ENCODE peak calls at places on chromosome 17, in five cellular contexts. One of them, this sample, is unnamed.

GRCh38 chr17:35731239-35731931 is at the start of gene RASL10B:
- DNase-seq in HCT116: no peak
- DNase-seq in lower leg skin: peak; percentile 89
- DNase-seq in endodermal cell: peak; percentile 96
- DNase-seq in CD8-positive, alpha-beta T cell: no peak
- DNase-seq in this sample: no peak

GRCh38 chr17:53033297-53033696 is 789.4 kb upstream of the KIF2B start:
- DNase-seq in HCT116: no peak
- DNase-seq in endodermal cell: no peak
- DNase-seq in CD8-positive, alpha-beta T cell: no peak
- DNase-seq in lower leg skin: no peak
- DNase-seq in this sample: no peak

GRCh38 chr17:27319536-27320221 is 25.8 kb downstream of the WSB1 start:
- DNase-seq in lower leg skin: peak; percentile 92
- DNase-seq in HCT116: no peak
- DNase-seq in endodermal cell: no peak
- DNase-seq in CD8-positive, alpha-beta T cell: no peak
- DNase-seq in this sample: peak; percentile 86

GRCh38 chr17:67386965-67387551 is 10.0 kb downstream of the PITPNC1 start:
- DNase-seq in CD8-positive, alpha-beta T cell: no peak
- DNase-seq in lower leg skin: no peak
- DNase-seq in HCT116: peak; percentile 64
- DNase-seq in endodermal cell: peak; percentile 92
- DNase-seq in this sample: no peak

GRCh38 chr17:67474081-67474661 is 97.1 kb downstream of the PITPNC1 start:
- DNase-seq in endodermal cell: peak; percentile 59
- DNase-seq in HCT116: no peak
- DNase-seq in CD8-positive, alpha-beta T cell: no peak
- DNase-seq in lower leg skin: peak; percentile 85
- DNase-seq in this sample: no peak

GRCh38 chr17:67588326-67588725 is 129.4 kb upstream of the NOL11 start:
- DNase-seq in HCT116: no peak
- DNase-seq in CD8-positive, alpha-beta T cell: no peak
- DNase-seq in lower leg skin: peak; percentile 53
- DNase-seq in endodermal cell: peak; percentile 16
- DNase-seq in this sample: no peak

GRCh38 chr17:64622931-64623654 is 39.0 kb downstream of the SMURF2 start:
- DNase-seq in CD8-positive, alpha-beta T cell: no peak
- DNase-seq in HCT116: peak; percentile 80
- DNase-seq in lower leg skin: no peak
- DNase-seq in endodermal cell: no peak
- DNase-seq in this sample: no peak

GRCh38 chr17:65013613-65014391 is 42.7 kb downstream of the GNA13 start:
- DNase-seq in lower leg skin: no peak
- DNase-seq in endodermal cell: no peak
- DNase-seq in HCT116: peak; percentile 37
- DNase-seq in CD8-positive, alpha-beta T cell: peak; percentile 11
- DNase-seq in this sample: no peak

GRCh38 chr17:57612202-57613071 is 132.7 kb downstream of the CCDC182 start:
- DNase-seq in HCT116: no peak
- DNase-seq in lower leg skin: no peak
- DNase-seq in CD8-positive, alpha-beta T cell: no peak
- DNase-seq in endodermal cell: peak; percentile 91
- DNase-seq in this sample: no peak

DNA sequence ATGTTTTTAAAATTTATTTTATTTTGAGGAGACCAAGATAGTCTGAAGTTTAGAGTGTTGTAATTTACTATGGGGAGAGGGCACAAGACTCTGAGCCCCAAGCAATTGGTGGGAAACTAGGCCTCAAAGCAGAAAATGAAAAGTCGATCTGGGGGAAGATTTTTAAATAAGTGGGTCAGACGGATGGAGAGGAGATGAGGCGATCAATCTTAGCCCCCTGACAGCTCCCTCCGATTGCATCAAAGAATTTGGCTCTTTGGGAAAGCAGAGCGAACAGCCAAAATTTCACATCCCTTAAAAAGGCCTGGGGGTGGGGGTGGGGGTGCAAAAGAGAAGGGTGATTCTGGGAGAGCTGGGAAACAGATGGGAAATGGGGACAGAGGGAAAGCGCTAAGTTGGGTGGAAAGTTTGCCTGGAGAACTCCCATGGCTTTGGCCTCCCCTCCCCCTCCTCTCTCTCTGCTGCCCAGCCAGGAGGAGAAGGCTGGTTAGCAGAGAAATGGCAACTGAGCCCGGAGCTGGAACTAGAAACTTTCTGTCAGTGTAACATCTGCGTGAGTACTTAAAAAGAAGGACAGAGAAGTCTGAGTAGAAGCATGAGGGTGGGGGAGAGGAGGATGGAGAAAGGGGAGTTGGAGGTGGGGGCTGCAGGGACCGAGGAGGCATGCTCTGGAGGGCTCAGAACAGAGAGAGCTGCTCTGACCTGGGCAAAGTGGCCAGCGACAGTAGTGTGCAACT is 1.4 kb upstream of the HOXB2 start:
- DNase-seq in HCT116: no peak
- DNase-seq in CD8-positive, alpha-beta T cell: no peak
- DNase-seq in lower leg skin: no peak
- DNase-seq in endodermal cell: peak; percentile 86
- DNase-seq in this sample: no peak
- TF ChIP-seq CTCF in HCT116: no peak
- TF ChIP-seq CTCF in CD8-positive, alpha-beta T cell: no peak
- TF ChIP-seq CTCF in lower leg skin: no peak
- TF ChIP-seq CTCF in endodermal cell: no peak
- TF ChIP-seq CTCF in this sample: no peak

GRCh38 chr17:72624652-72625051 is 467.8 kb downstream of the SLC39A11 start:
- DNase-seq in endodermal cell: no peak
- DNase-seq in CD8-positive, alpha-beta T cell: no peak
- DNase-seq in HCT116: no peak
- DNase-seq in lower leg skin: no peak
- DNase-seq in this sample: no peak
- TF ChIP-seq CTCF in endodermal cell: no peak
- TF ChIP-seq CTCF in CD8-positive, alpha-beta T cell: no peak
- TF ChIP-seq CTCF in HCT116: no peak
- TF ChIP-seq CTCF in lower leg skin: no peak
- TF ChIP-seq CTCF in this sample: no peak

GRCh38 chr17:44409309-44410028 is 20.0 kb upstream of the ITGA2B start:
- DNase-seq in HCT116: no peak
- DNase-seq in lower leg skin: no peak
- DNase-seq in endodermal cell: no peak
- DNase-seq in CD8-positive, alpha-beta T cell: no peak
- DNase-seq in this sample: no peak
- TF ChIP-seq CTCF in HCT116: peak; percentile 27
- TF ChIP-seq CTCF in lower leg skin: no peak
- TF ChIP-seq CTCF in endodermal cell: peak; percentile 65
- TF ChIP-seq CTCF in CD8-positive, alpha-beta T cell: no peak
- TF ChIP-seq CTCF in this sample: no peak

GRCh38 chr17:50603340-50603739 is 31.3 kb upstream of the ABCC3 start:
- DNase-seq in CD8-positive, alpha-beta T cell: no peak
- DNase-seq in endodermal cell: peak; percentile 87
- DNase-seq in HCT116: no peak
- DNase-seq in lower leg skin: no peak
- DNase-seq in this sample: no peak
- TF ChIP-seq CTCF in CD8-positive, alpha-beta T cell: peak; percentile 17
- TF ChIP-seq CTCF in endodermal cell: peak; percentile 68
- TF ChIP-seq CTCF in HCT116: peak; percentile 54
- TF ChIP-seq CTCF in lower leg skin: no peak
- TF ChIP-seq CTCF in this sample: no peak

GRCh38 chr17:48830840-48831548 is at the start of gene CALCOCO2:
- DNase-seq in lower leg skin: peak; percentile 98
- DNase-seq in endodermal cell: peak; percentile 98
- DNase-seq in CD8-positive, alpha-beta T cell: peak; percentile 79
- DNase-seq in HCT116: peak; percentile 94
- DNase-seq in this sample: peak; percentile 75
- TF ChIP-seq CTCF in lower leg skin: no peak
- TF ChIP-seq CTCF in endodermal cell: peak; percentile 37
- TF ChIP-seq CTCF in CD8-positive, alpha-beta T cell: no peak
- TF ChIP-seq CTCF in HCT116: peak; percentile 9
- TF ChIP-seq CTCF in this sample: no peak

GRCh38 chr17:62650587-62650986 is 23.1 kb downstream of the MRC2 start:
- DNase-seq in CD8-positive, alpha-beta T cell: no peak
- DNase-seq in HCT116: no peak
- DNase-seq in endodermal cell: no peak
- DNase-seq in lower leg skin: no peak
- DNase-seq in this sample: no peak

GRCh38 chr17:62653831-62654829 is 26.7 kb downstream of the MRC2 start:
- DNase-seq in endodermal cell: peak; percentile 74
- DNase-seq in CD8-positive, alpha-beta T cell: no peak
- DNase-seq in lower leg skin: no peak
- DNase-seq in HCT116: no peak
- DNase-seq in this sample: no peak

GRCh38 chr17:62652251-62653001 is 25.0 kb downstream of the MRC2 start:
- DNase-seq in lower leg skin: no peak
- DNase-seq in endodermal cell: peak; percentile 88
- DNase-seq in CD8-positive, alpha-beta T cell: peak; percentile 7
- DNase-seq in HCT116: no peak
- DNase-seq in this sample: peak; percentile 25

GRCh38 chr17:62656446-62656845 is 29.0 kb downstream of the MRC2 start:
- DNase-seq in CD8-positive, alpha-beta T cell: no peak
- DNase-seq in endodermal cell: no peak
- DNase-seq in lower leg skin: no peak
- DNase-seq in HCT116: no peak
- DNase-seq in this sample: no peak

DNA sequence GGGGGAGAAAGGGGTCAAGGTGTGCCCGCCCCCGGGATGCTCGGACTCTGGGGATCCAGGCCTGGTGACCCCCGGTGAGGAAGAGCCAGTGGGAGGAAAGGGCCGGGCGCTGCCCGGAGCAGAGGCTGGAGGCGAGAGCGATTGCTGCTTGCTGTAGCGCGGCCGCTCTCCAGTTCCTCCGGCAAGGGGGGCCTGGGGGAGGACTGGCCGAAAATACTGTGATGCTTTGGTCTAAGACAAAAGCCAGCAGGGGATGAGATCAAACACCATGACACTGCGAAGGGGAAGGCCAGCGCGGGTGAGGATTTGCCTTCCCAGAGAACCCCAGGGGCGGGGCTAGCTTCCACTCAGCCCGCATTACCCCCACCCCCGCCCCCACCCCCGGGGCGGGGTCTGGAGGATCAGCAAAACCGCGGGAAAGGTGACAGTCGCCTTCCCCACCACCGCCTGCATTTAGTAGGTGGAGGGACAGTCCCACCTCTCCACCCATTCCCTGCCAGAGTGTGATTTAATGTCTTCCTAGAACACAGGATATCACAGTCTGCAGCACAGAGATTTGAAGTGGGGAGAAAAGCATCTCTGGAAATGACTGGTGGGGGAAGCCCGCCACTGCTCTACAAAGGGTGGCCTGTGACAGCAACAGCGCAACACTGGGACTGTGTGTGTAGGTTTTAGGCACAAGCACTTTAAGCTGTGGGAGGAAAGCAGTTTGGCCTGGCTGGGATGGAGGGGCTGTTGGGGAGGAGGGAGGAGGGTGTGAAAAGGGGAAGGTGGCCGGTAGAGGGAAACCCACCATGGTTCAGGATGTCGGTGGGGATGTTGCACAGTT is 25.7 kb downstream of the MRC2 start:
- DNase-seq in HCT116: no peak
- DNase-seq in lower leg skin: peak; percentile 93
- DNase-seq in endodermal cell: peak; percentile 100
- DNase-seq in CD8-positive, alpha-beta T cell: peak; percentile 39
- DNase-seq in this sample: no peak
- TF ChIP-seq CTCF in HCT116: no peak
- TF ChIP-seq CTCF in lower leg skin: no peak
- TF ChIP-seq CTCF in endodermal cell: no peak
- TF ChIP-seq CTCF in CD8-positive, alpha-beta T cell: no peak
- TF ChIP-seq CTCF in this sample: no peak

DNA sequence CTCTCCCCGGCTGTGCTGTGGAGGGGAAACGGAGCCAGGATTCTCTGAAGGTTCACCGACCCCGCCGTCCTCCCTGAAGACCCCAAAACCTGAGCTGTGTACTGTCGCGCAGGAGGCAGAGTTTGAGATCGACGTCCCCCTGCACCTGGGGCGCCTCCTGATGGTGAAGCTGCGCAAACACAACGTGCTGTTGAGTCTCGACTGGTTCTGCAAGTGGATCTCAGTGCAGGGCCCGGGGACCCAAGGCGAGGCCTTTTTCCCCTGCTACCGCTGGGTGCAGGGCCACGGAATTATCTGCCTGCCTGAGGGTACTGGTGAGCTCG is 62.6 kb upstream of the TEKT1 start:
- DNase-seq in CD8-positive, alpha-beta T cell: no peak
- DNase-seq in lower leg skin: no peak
- DNase-seq in HCT116: no peak
- DNase-seq in endodermal cell: peak; percentile 93
- DNase-seq in this sample: no peak
- TF ChIP-seq CTCF in CD8-positive, alpha-beta T cell: peak; percentile 17
- TF ChIP-seq CTCF in lower leg skin: no peak
- TF ChIP-seq CTCF in HCT116: peak; percentile 65
- TF ChIP-seq CTCF in endodermal cell: peak; percentile 91
- TF ChIP-seq CTCF in this sample: peak; percentile 58

GRCh38 chr17:80862978-80863377 is 128.7 kb upstream of the CHMP6 start:
- DNase-seq in CD8-positive, alpha-beta T cell: no peak
- DNase-seq in HCT116: no peak
- DNase-seq in lower leg skin: no peak
- DNase-seq in endodermal cell: no peak
- DNase-seq in this sample: no peak

GRCh38 chr17:80868022-80868609 is 123.5 kb upstream of the CHMP6 start:
- DNase-seq in lower leg skin: no peak
- DNase-seq in CD8-positive, alpha-beta T cell: no peak
- DNase-seq in endodermal cell: no peak
- DNase-seq in HCT116: no peak
- DNase-seq in this sample: no peak

GRCh38 chr17:80863626-80864025 is 128.0 kb upstream of the CHMP6 start:
- DNase-seq in HCT116: no peak
- DNase-seq in lower leg skin: no peak
- DNase-seq in endodermal cell: no peak
- DNase-seq in CD8-positive, alpha-beta T cell: no peak
- DNase-seq in this sample: no peak

GRCh38 chr17:80864751-80865150 is 126.9 kb upstream of the CHMP6 start:
- DNase-seq in CD8-positive, alpha-beta T cell: no peak
- DNase-seq in endodermal cell: no peak
- DNase-seq in HCT116: no peak
- DNase-seq in lower leg skin: no peak
- DNase-seq in this sample: no peak

GRCh38 chr17:80866050-80866793 is 125.4 kb upstream of the CHMP6 start:
- DNase-seq in endodermal cell: peak; percentile 93
- DNase-seq in HCT116: peak; percentile 37
- DNase-seq in lower leg skin: peak; percentile 91
- DNase-seq in CD8-positive, alpha-beta T cell: peak; percentile 35
- DNase-seq in this sample: no peak
- TF ChIP-seq CTCF in endodermal cell: peak; percentile 85
- TF ChIP-seq CTCF in HCT116: peak; percentile 86
- TF ChIP-seq CTCF in lower leg skin: peak; percentile 19
- TF ChIP-seq CTCF in CD8-positive, alpha-beta T cell: peak; percentile 72
- TF ChIP-seq CTCF in this sample: peak; percentile 82